ENCODE peak calls at places on chromosomes 11 and 22, in eight cellular contexts. A is astrocyte; X is lower lobe of right lung; Y is effector memory CD4-positive, alpha-beta T cell; C is MM.1S; M is ovary; U is adrenal gland; K is mammary epithelial cell. I is an unnamed sample. For H3K4me1, the result is how much of the 10 kb centered on the place peaks cover.

GRCh38 chr11:70671083-70671482 is 272.8 kb downstream of the CTTN start:
- DNase-seq in A (no peak), X (peak), Y (no peak), C (no peak), M (no peak), U (no peak), K (no peak), I (no peak)

GRCh38 chr11:57475191-57475590 is 14.9 kb downstream of the RTN4RL2 start:
- DNase-seq in A (no peak), X (no peak), Y (no peak), C (no peak), M (no peak), U (no peak), K (no peak), I (no peak)

GRCh38 chr22:30314918-30315317 is 11.8 kb downstream of the TBC1D10A start:
- DNase-seq in A (peak), X (no peak), Y (peak), C (no peak), M (no peak), U (peak), K (peak), I (no peak)

GRCh38 chr11:62464655-62465054 is 45.8 kb downstream of the SCGB1A1 start:
- DNase-seq in A (no peak), X (no peak), Y (no peak), C (peak), M (no peak), U (no peak), K (no peak), I (no peak)

GRCh38 chr11:100561325-100561724 is 125.8 kb upstream of the ARHGAP42 start:
- DNase-seq in A (no peak), X (no peak), Y (no peak), C (no peak), M (no peak), U (no peak), K (no peak), I (no peak)

GRCh38 chr11:122690801-122691649 is 35.5 kb downstream of the UBASH3B start:
- DNase-seq in A (no peak), X (no peak), Y (no peak), C (no peak), M (no peak), U (no peak), K (no peak), I (no peak)

GRCh38 chr11:111845256-111846028 is 25.9 kb downstream of the ALG9 start:
- DNase-seq in A (no peak), X (peak), Y (no peak), C (no peak), M (no peak), U (no peak), K (no peak), I (no peak)

GRCh38 chr11:84465040-84465439 is 1162.1 kb downstream of the DLG2 start:
- DNase-seq in A (peak), X (no peak), Y (no peak), C (no peak), M (no peak), U (peak), K (no peak), I (no peak)

GRCh38 chr11:108220721-108221346 is 1.6 kb downstream of the NPAT start:
- DNase-seq in A (no peak), X (no peak), Y (no peak), C (peak), M (no peak), U (no peak), K (no peak), I (no peak)

GRCh38 chr11:66013762-66014100 is 1.9 kb downstream of the CST6 start:
- DNase-seq in A (no peak), X (no peak), Y (no peak), C (no peak), M (no peak), U (no peak), K (no peak), I (no peak)

GRCh38 chr11:69153661-69154060 is 2.1 kb upstream of the SMIM38 start:
- DNase-seq in A (no peak), X (no peak), Y (no peak), C (no peak), M (no peak), U (no peak), K (no peak), I (no peak)

GRCh38 chr22:48138855-48139254 is 1376.4 kb downstream of the TBC1D22A start:
- DNase-seq in A (no peak), X (no peak), Y (no peak), C (no peak), M (no peak), U (no peak), K (no peak), I (no peak)

GRCh38 chr11:128462189-128462588 is 125.2 kb downstream of the ETS1 start:
- DNase-seq in A (no peak), X (no peak), Y (no peak), C (no peak), M (no peak), U (no peak), K (no peak), I (no peak)

GRCh38 chr22:20405291-20405930 is 11.5 kb downstream of the ZNF74 start:
- DNase-seq in A (no peak), X (no peak), Y (no peak), C (no peak), M (no peak), U (no peak), K (no peak), I (peak)

GRCh38 chr11:130408401-130408890 is 20.0 kb downstream of the ADAMTS8 start:
- DNase-seq in A (no peak), X (no peak), Y (no peak), C (no peak), M (no peak), U (no peak), K (no peak), I (no peak)

GRCh38 chr11:72738199-72739141 is 13.7 kb downstream of the ARAP1 start:
- DNase-seq in A (no peak), X (peak), Y (no peak), C (no peak), M (no peak), U (peak), K (no peak), I (peak)

GRCh38 chr11:12787847-12788246 is 113.6 kb downstream of the TEAD1 start:
- DNase-seq in A (peak), X (no peak), Y (no peak), C (no peak), M (no peak), U (peak), K (peak), I (peak)

GRCh38 chr11:73143126-73143838 is 1.2 kb upstream of the FCHSD2 start:
- DNase-seq in A (no peak), X (no peak), Y (no peak), C (peak), M (no peak), U (peak), K (no peak), I (no peak)

GRCh38 chr11:17383466-17383865 is 5.0 kb downstream of the KCNJ11 start:
- DNase-seq in A (no peak), X (no peak), Y (no peak), C (no peak), M (no peak), U (no peak), K (no peak), I (no peak)

GRCh38 chr22:38318792-38319773 is 1.9 kb upstream of the CSNK1E start:
- DNase-seq in A (no peak), X (no peak), Y (no peak), C (no peak), M (no peak), U (no peak), K (no peak), I (no peak)

GRCh38 chr22:28341001-28341400 is 338.6 kb downstream of the TTC28 start:
- DNase-seq in A (peak), X (no peak), Y (no peak), C (no peak), M (no peak), U (no peak), K (peak), I (no peak)

GRCh38 chr11:12702999-12703453 is 28.8 kb downstream of the TEAD1 start:
- DNase-seq in A (no peak), X (no peak), Y (no peak), C (no peak), M (no peak), U (no peak), K (no peak), I (no peak)

GRCh38 chr22:46069518-46070214 is 80.7 kb upstream of the PPARA start:
- DNase-seq in A (peak), X (peak), Y (no peak), C (no peak), M (peak), U (peak), K (peak), I (peak)

GRCh38 chr11:16180868-16181267 is 175.5 kb downstream of the SOX6 start:
- DNase-seq in A (no peak), X (no peak), Y (no peak), C (no peak), M (no peak), U (no peak), K (no peak), I (no peak)

GRCh38 chr22:46966846-46967245 is 204.4 kb downstream of the TBC1D22A start:
- DNase-seq in A (no peak), X (no peak), Y (no peak), C (no peak), M (no peak), U (no peak), K (no peak), I (no peak)

GRCh38 chr11:57251491-57252104 is 14.5 kb upstream of the APLNR start:
- DNase-seq in A (peak), X (no peak), Y (no peak), C (no peak), M (peak), U (peak), K (no peak), I (no peak)

GRCh38 chr22:39463931-39464390 is 7.1 kb downstream of the MGAT3 start:
- DNase-seq in A (no peak), X (peak), Y (no peak), C (no peak), M (no peak), U (peak), K (no peak), I (no peak)

GRCh38 chr11:20840341-20840740 is 171.0 kb downstream of the NELL1 start:
- DNase-seq in A (no peak), X (no peak), Y (no peak), C (no peak), M (no peak), U (no peak), K (no peak), I (no peak)

GRCh38 chr22:44807232-44807631 is 54.9 kb downstream of the ARHGAP8 start:
- DNase-seq in A (no peak), X (no peak), Y (no peak), C (no peak), M (no peak), U (no peak), K (no peak), I (no peak)

GRCh38 chr11:44348114-44348513 is 38.2 kb upstream of the ALX4 start:
- DNase-seq in A (no peak), X (no peak), Y (no peak), C (no peak), M (no peak), U (no peak), K (no peak), I (no peak)

GRCh38 chr11:66032962-66033735 is 6.9 kb upstream of the CATSPER1 start:
- DNase-seq in A (no peak), X (no peak), Y (no peak), C (peak), M (no peak), U (no peak), K (no peak), I (no peak)

GRCh38 chr11:72814831-72815618 is 814 bp downstream of the ATG16L2 start:
- DNase-seq in A (peak), X (no peak), Y (no peak), C (peak), M (no peak), U (peak), K (peak), I (no peak)

GRCh38 chr11:73647459-73648100 is 1.2 kb downstream of the PLEKHB1 start:
- DNase-seq in A (peak), X (peak), Y (peak), C (peak), M (peak), U (peak), K (peak), I (peak)

GRCh38 chr11:109026891-109027489 is 362.1 kb downstream of the DDX10 start:
- DNase-seq in A (peak), X (no peak), Y (no peak), C (no peak), M (no peak), U (no peak), K (no peak), I (no peak)

GRCh38 chr11:105132716-105133511 is 6.7 kb downstream of the CARD18 start:
- DNase-seq in A (peak), X (no peak), Y (no peak), C (no peak), M (no peak), U (no peak), K (peak), I (no peak)

GRCh38 chr11:120028181-120028935 is 109.6 kb downstream of the TRIM29 start:
- DNase-seq in A (no peak), X (no peak), Y (no peak), C (no peak), M (no peak), U (no peak), K (no peak), I (no peak)

GRCh38 chr11:120030411-120030810 is 107.5 kb downstream of the TRIM29 start:
- DNase-seq in A (no peak), X (no peak), Y (no peak), C (no peak), M (no peak), U (no peak), K (no peak), I (no peak)

GRCh38 chr11:120025606-120026335 is 112.1 kb downstream of the TRIM29 start:
- DNase-seq in A (no peak), X (no peak), Y (no peak), C (no peak), M (no peak), U (no peak), K (no peak), I (no peak)

GRCh38 chr11:120029321-120029720 is 108.6 kb downstream of the TRIM29 start:
- DNase-seq in A (no peak), X (no peak), Y (no peak), C (no peak), M (no peak), U (no peak), K (no peak), I (no peak)

GRCh38 chr11:120027546-120028180 is 110.2 kb downstream of the TRIM29 start:
- DNase-seq in A (no peak), X (no peak), Y (no peak), C (no peak), M (no peak), U (no peak), K (no peak), I (no peak)
- H3K4me1 ChIP-seq in A (under half), X (under half), Y (under half), C (under half), M (under half), U (under half), K (under half), I (under half)

DNA sequence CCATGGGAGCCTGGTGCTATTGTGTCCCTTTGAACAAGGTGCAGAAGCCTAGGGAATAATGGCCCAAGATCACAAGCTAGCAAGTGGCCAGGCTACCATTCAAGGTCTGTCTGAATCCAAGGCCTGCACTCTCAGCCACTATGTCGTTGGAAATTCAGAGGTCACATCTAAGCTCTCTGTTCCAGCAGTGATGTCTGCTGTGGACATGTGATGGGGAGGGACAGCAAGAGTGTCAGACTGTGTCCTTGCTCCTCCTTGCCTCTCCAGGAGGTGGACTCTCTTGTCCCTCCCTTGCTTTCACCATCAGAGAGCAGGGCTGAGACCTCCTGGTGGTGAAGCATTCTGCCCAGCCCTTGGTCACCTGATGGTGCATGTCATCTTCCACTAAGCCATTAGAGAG is 37.2 kb upstream of the SUSD2 start:
- DNase-seq in A (no peak), X (no peak), Y (no peak), C (no peak), M (no peak), U (peak), K (no peak), I (no peak)
- H3K4me1 ChIP-seq in A (under half), X (half or more), Y (half or more), C (half or more), M (under half), U (under half), K (under half), I (under half)

DNA sequence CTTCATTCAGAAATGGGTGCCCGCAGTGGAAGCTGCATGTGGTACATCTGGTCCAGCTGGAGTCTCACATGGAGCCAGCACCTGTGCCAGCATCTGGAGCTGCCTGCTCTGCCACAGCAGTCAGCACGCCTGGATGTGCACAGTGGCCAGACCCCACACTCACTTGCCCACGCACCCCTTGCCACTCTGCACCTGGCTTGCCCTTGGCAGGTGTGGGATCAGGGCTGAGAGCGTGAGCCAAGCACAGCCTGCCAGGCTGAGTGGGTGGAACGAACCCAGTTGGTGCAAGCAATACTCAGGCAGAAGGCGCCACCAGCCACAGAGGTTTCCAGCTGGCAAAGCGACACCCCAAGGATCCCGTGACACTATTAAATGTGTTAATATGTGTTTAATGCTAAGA is 95.5 kb upstream of the AMOTL1 start:
- DNase-seq in A (no peak), X (no peak), Y (no peak), C (no peak), M (no peak), U (no peak), K (no peak), I (no peak)
- H3K4me1 ChIP-seq in A (under half), X (under half), Y (under half), C (under half), M (under half), U (under half), K (half or more), I (under half)

DNA sequence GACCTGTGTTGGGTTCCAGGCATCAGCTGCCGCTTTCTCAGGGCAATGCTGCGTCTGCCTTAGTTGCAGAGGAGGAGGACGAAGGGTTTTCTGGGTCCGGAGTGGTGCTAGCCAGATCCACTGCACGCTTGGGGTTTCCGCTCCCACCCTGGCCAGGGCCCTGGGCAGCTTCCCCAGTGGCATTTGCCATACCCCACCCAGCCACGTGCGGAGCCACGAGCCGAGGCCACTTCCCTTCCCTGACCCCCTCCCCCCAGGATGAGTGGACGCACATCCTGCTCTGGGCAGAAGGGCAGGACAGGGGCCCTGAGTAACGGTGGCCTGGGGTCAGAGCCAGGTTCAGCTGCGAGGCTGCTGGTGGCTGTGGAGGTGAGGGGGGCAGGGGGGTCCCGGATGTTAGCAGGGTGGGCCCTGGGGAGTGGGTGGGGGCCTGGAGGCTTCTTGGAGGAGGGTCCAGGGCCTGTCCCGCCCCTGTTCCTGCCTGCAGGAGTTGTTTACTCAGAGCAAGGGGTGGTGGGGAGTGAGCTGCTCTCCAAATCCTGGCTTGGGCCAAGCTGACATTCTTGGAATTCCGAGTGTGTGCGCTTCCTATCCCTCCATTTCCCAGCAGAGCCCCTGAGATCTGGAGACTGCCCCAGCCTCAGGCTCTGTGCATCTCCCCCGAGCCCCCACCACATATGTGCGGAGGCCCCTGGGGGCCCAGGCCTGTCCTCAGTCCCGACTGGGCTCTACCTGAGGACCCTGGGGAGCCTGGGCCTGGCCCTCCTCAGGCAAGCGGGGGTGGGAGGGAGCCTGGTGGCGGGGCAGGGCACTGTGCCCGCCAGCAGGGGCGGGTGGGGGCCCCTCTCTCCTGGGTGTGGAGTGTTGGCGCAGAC is 1.4 kb downstream of the TSPAN4 start:
- DNase-seq in A (peak), X (peak), Y (no peak), C (no peak), M (peak), U (peak), K (peak), I (peak)
- H3K4me1 ChIP-seq in A (half or more), X (half or more), Y (under half), C (under half), M (under half), U (under half), K (half or more), I (under half)

GRCh38 chr11:134994431-134994830 is 582.4 kb upstream of the B3GAT1 start:
- DNase-seq in A (no peak), X (no peak), Y (no peak), C (no peak), M (no peak), U (no peak), K (no peak), I (no peak)

GRCh38 chr11:134988495-134988894 is 576.5 kb upstream of the B3GAT1 start:
- DNase-seq in A (no peak), X (no peak), Y (no peak), C (no peak), M (no peak), U (no peak), K (no peak), I (no peak)

GRCh38 chr11:134997652-134998320 is 585.7 kb upstream of the B3GAT1 start:
- DNase-seq in A (no peak), X (no peak), Y (no peak), C (no peak), M (no peak), U (no peak), K (no peak), I (no peak)

GRCh38 chr11:134995746-134996145 is 583.7 kb upstream of the B3GAT1 start:
- DNase-seq in A (no peak), X (no peak), Y (no peak), C (no peak), M (no peak), U (no peak), K (no peak), I (no peak)

DNA sequence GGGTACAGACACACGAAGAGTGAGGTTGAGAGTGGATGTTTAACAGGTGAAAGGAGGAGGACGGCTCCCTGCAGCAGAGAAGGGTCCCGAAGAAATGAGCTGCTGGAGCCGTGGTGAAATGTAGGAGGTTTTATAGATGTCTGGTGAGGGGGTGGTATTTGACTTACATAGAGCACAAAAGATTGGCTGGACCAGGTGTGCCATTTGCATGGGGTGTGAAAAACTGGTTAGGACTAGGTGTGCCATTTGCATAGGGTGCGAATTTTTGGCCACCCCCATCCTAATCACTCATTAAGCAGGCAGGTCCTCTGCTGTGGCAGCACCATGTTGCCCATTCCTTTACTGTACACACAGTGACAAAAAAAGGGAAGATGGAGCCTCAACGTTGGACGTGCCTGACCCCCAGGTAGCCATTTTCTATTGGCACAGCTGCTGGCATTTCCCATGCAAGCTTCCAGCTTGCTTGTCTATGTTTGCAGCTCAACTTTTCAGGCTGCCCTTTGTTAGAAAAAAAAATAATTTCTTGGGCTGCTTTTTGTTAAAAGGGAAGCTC is 581.7 kb upstream of the B3GAT1 start:
- DNase-seq in A (no peak), X (no peak), Y (no peak), C (no peak), M (no peak), U (no peak), K (no peak), I (no peak)
- H3K4me1 ChIP-seq in A (under half), X (under half), Y (under half), C (under half), M (under half), U (under half), K (under half), I (under half)

I was measured in aorta.